ENCODE peak calls at places on chromosomes 12 and 14, in five cellular contexts. Z is DMS153; X is stimulated activated CD4-positive, alpha-beta T cell treated with anti-CD3 and anti-CD28 coated beads, Interleukin-12 subunit alpha, Interleukin-12 subunit beta, amount 100 ng/mL, for 48 hours; S is neural crest cell; K is RWPE1. B is an unnamed sample.

GRCh38 chr14:21626491-21627230 is 8.1 kb downstream of the OR10G2 start:
- DNase-seq in X (no peak), Z (no peak), S (no peak), K (peak; percentile 7), B (no peak)

GRCh38 chr14:78092040-78092439 is 78.1 kb upstream of the NRXN3 start:
- DNase-seq in X (no peak), Z (no peak), S (no peak), K (no peak), B (no peak)

GRCh38 chr14:100285021-100285912 is 21.0 kb downstream of the SLC25A29 start:
- DNase-seq in K (peak; percentile 85), S (peak; percentile 74), Z (no peak), X (peak; percentile 54), B (no peak)

GRCh38 chr12:52211716-52212585 is 20.1 kb upstream of the KRT80 start:
- DNase-seq in X (no peak), Z (no peak), S (no peak), K (no peak), B (no peak)

GRCh38 chr14:75928587-75929230 is 53.1 kb downstream of the TGFB3 start:
- DNase-seq in S (no peak), Z (no peak), X (no peak), K (no peak), B (no peak)

GRCh38 chr12:27176765-27177164 is 67.3 kb upstream of the STK38L start:
- DNase-seq in K (peak; percentile 71), Z (no peak), S (no peak), X (no peak), B (no peak)

GRCh38 chr14:70152704-70153103 is 36.0 kb downstream of the SLC8A3 start:
- DNase-seq in Z (no peak), S (no peak), X (no peak), K (no peak), B (no peak)

GRCh38 chr12:119444462-119445044 is 110.0 kb downstream of the CCDC60 start:
- DNase-seq in S (peak; percentile 54), Z (peak; percentile 15), K (peak; percentile 38), X (peak; percentile 25), B (peak; percentile 46)

GRCh38 chr14:62162998-62163589 is 400.9 kb downstream of the SNAPC1 start:
- DNase-seq in K (peak; percentile 68), X (no peak), S (peak; percentile 28), Z (peak; percentile 45), B (peak; percentile 10)

GRCh38 chr12:56299308-56299852 is 750 bp downstream of the CS start:
- DNase-seq in S (no peak), K (no peak), Z (no peak), X (no peak), B (peak; percentile 69)

GRCh38 chr12:130956009-130956408 is 2.3 kb downstream of the ADGRD1 start:
- DNase-seq in S (no peak), Z (no peak), X (no peak), K (no peak), B (no peak)

GRCh38 chr14:64625363-64626232 is 75.8 kb downstream of the PPP1R36 start:
- DNase-seq in S (no peak), K (no peak), Z (no peak), X (no peak), B (no peak)

GRCh38 chr12:104490850-104491249 is 34.1 kb downstream of the CHST11 start:
- DNase-seq in S (no peak), X (no peak), K (no peak), Z (peak; percentile 7), B (no peak)

GRCh38 chr12:82069931-82070514 is 288.2 kb downstream of the CCDC59 start:
- DNase-seq in X (no peak), K (no peak), S (no peak), Z (no peak), B (no peak)

GRCh38 chr12:96249196-96250118 is 55.3 kb downstream of the ELK3 start:
- DNase-seq in X (no peak), S (no peak), Z (no peak), K (no peak), B (no peak)

GRCh38 chr12:65948320-65949008 is 124.2 kb downstream of the HMGA2 start:
- DNase-seq in X (no peak), K (peak; percentile 75), Z (no peak), S (no peak), B (peak; percentile 52)

GRCh38 chr12:24922109-24922508 is 26.8 kb downstream of the BCAT1 start:
- DNase-seq in S (no peak), K (peak; percentile 51), X (no peak), Z (no peak), B (no peak)

GRCh38 chr12:106506691-106507090 is 76.1 kb upstream of the RFX4 start:
- DNase-seq in K (no peak), Z (no peak), X (no peak), S (no peak), B (no peak)

GRCh38 chr12:12486661-12487240 is 75.9 kb downstream of the DUSP16 start:
- DNase-seq in S (no peak), K (no peak), X (no peak), Z (no peak), B (no peak)

GRCh38 chr12:104351023-104351983 is 47.8 kb downstream of the EID3 start:
- DNase-seq in K (no peak), Z (no peak), X (no peak), S (no peak), B (no peak)

GRCh38 chr14:69079188-69079742 is 73.7 kb downstream of the DCAF5 start:
- DNase-seq in X (no peak), S (no peak), Z (no peak), K (peak; percentile 54), B (peak; percentile 71)

GRCh38 chr14:30876692-30877091 is 2.3 kb downstream of the COCH start:
- DNase-seq in Z (no peak), K (no peak), X (no peak), S (no peak), B (no peak)

GRCh38 chr12:19886805-19887105 is 447.5 kb downstream of the AEBP2 start:
- DNase-seq in X (no peak), K (no peak), S (no peak), Z (no peak), B (no peak)

GRCh38 chr12:122989874-122990400 is 9.5 kb downstream of the ARL6IP4 start:
- DNase-seq in K (no peak), X (no peak), S (no peak), Z (no peak), B (no peak)

GRCh38 chr14:88255798-88256197 is 67.3 kb downstream of the KCNK10 start:
- DNase-seq in X (no peak), S (no peak), K (no peak), Z (no peak), B (no peak)

GRCh38 chr14:61765225-61765943 is 3.2 kb downstream of the SNAPC1 start:
- DNase-seq in Z (no peak), K (no peak), S (no peak), X (no peak), B (no peak)

GRCh38 chr14:53845813-53846693 is 110.6 kb downstream of the BMP4 start:
- DNase-seq in X (no peak), K (no peak), Z (no peak), S (no peak), B (no peak)

GRCh38 chr12:132445884-132446471 is 44.0 kb upstream of the FBRSL1 start:
- DNase-seq in Z (peak; percentile 99), K (peak; percentile 91), X (peak; percentile 48), S (no peak), B (peak; percentile 86)

GRCh38 chr12:47985596-47986265 is 18.5 kb downstream of the COL2A1 start:
- DNase-seq in S (no peak), Z (no peak), X (no peak), K (no peak), B (no peak)

GRCh38 chr12:52070243-52070925 is 606 bp downstream of the ATG101 start:
- DNase-seq in K (no peak), X (no peak), Z (no peak), S (no peak), B (no peak)

GRCh38 chr12:13727707-13728147 is 253.7 kb downstream of the GRIN2B start:
- DNase-seq in S (no peak), X (no peak), Z (peak; percentile 100), K (no peak), B (no peak)

GRCh38 chr14:68695326-68695768 is 97.5 kb downstream of the ZFP36L1 start:
- DNase-seq in Z (no peak), K (peak; percentile 100), X (peak; percentile 31), S (no peak), B (no peak)

GRCh38 chr14:83816755-83817154 is 1713.2 kb upstream of the FLRT2 start:
- DNase-seq in Z (no peak), X (no peak), K (no peak), S (no peak), B (peak; percentile 30)

GRCh38 chr14:32324601-32325000 is 4.5 kb upstream of the AKAP6 start:
- DNase-seq in Z (no peak), K (no peak), S (no peak), X (no peak), B (no peak)

GRCh38 chr14:32201816-32202467 is at the start of gene RNU6-7:
- DNase-seq in Z (peak; percentile 68), K (no peak), S (no peak), X (peak; percentile 5), B (no peak)

GRCh38 chr12:1716215-1716862 is 25.5 kb downstream of the ADIPOR2 start:
- DNase-seq in X (no peak), S (no peak), Z (no peak), K (no peak), B (no peak)